ENCODE peak calls at places on chromosomes 3 and 15, in seven cellular contexts. One of them, this sample, is unnamed.

GRCh38 chr3:122085666-122086065 is 30.5 kb downstream of the CD86 start:
- DNase-seq in fibroblast of lung: no peak
- DNase-seq in neuronal stem cell: no peak
- DNase-seq in trophoblast cell: no peak
- DNase-seq in IMR-90: no peak
- DNase-seq in mesenchymal stem cell: no peak
- DNase-seq in K562: no peak
- DNase-seq in this sample: peak; percentile 24

GRCh38 chr3:14775574-14775973 is 43.2 kb upstream of the FGD5 start:
- DNase-seq in fibroblast of lung: no peak
- DNase-seq in neuronal stem cell: no peak
- DNase-seq in trophoblast cell: no peak
- DNase-seq in IMR-90: no peak
- DNase-seq in mesenchymal stem cell: no peak
- DNase-seq in K562: no peak
- DNase-seq in this sample: no peak

GRCh38 chr3:14853280-14853956 is 34.7 kb downstream of the FGD5 start:
- DNase-seq in fibroblast of lung: no peak
- DNase-seq in neuronal stem cell: no peak
- DNase-seq in trophoblast cell: no peak
- DNase-seq in IMR-90: no peak
- DNase-seq in mesenchymal stem cell: no peak
- DNase-seq in K562: no peak
- DNase-seq in this sample: peak; percentile 33

GRCh38 chr3:192022412-192022811 is 561.4 kb downstream of the PYDC2 start:
- DNase-seq in fibroblast of lung: no peak
- DNase-seq in neuronal stem cell: no peak
- DNase-seq in trophoblast cell: no peak
- DNase-seq in IMR-90: no peak
- DNase-seq in mesenchymal stem cell: no peak
- DNase-seq in K562: no peak
- DNase-seq in this sample: no peak

GRCh38 chr3:133763797-133764734 is 17.9 kb downstream of the TF start:
- DNase-seq in fibroblast of lung: peak; percentile 23
- DNase-seq in neuronal stem cell: no peak
- DNase-seq in trophoblast cell: no peak
- DNase-seq in IMR-90: no peak
- DNase-seq in mesenchymal stem cell: peak; percentile 1
- DNase-seq in K562: no peak
- DNase-seq in this sample: no peak

GRCh38 chr3:158711886-158712285 is 20.4 kb downstream of the RARRES1 start:
- DNase-seq in fibroblast of lung: peak; percentile 88
- DNase-seq in neuronal stem cell: no peak
- DNase-seq in trophoblast cell: peak; percentile 68
- DNase-seq in IMR-90: peak; percentile 91
- DNase-seq in mesenchymal stem cell: peak; percentile 81
- DNase-seq in K562: no peak
- DNase-seq in this sample: peak; percentile 84

GRCh38 chr3:57673158-57673557 is 19.7 kb downstream of the DENND6A start:
- DNase-seq in fibroblast of lung: no peak
- DNase-seq in neuronal stem cell: no peak
- DNase-seq in trophoblast cell: no peak
- DNase-seq in IMR-90: no peak
- DNase-seq in mesenchymal stem cell: no peak
- DNase-seq in K562: no peak
- DNase-seq in this sample: no peak

GRCh38 chr3:10226293-10226692 is 22.0 kb upstream of the TATDN2 start:
- DNase-seq in fibroblast of lung: no peak
- DNase-seq in neuronal stem cell: no peak
- DNase-seq in trophoblast cell: no peak
- DNase-seq in IMR-90: no peak
- DNase-seq in mesenchymal stem cell: no peak
- DNase-seq in K562: no peak
- DNase-seq in this sample: no peak

GRCh38 chr3:45746182-45746973 is 50.0 kb downstream of the SLC6A20 start:
- DNase-seq in fibroblast of lung: no peak
- DNase-seq in neuronal stem cell: no peak
- DNase-seq in trophoblast cell: no peak
- DNase-seq in IMR-90: no peak
- DNase-seq in mesenchymal stem cell: no peak
- DNase-seq in K562: no peak
- DNase-seq in this sample: no peak

GRCh38 chr3:13401149-13401548 is 19.0 kb downstream of the NUP210 start:
- DNase-seq in fibroblast of lung: no peak
- DNase-seq in neuronal stem cell: no peak
- DNase-seq in trophoblast cell: no peak
- DNase-seq in IMR-90: no peak
- DNase-seq in mesenchymal stem cell: no peak
- DNase-seq in K562: no peak
- DNase-seq in this sample: no peak

GRCh38 chr3:48280883-48281282 is 40.0 kb downstream of the ZNF589 start:
- DNase-seq in fibroblast of lung: no peak
- DNase-seq in neuronal stem cell: no peak
- DNase-seq in trophoblast cell: peak; percentile 18
- DNase-seq in IMR-90: no peak
- DNase-seq in mesenchymal stem cell: no peak
- DNase-seq in K562: no peak
- DNase-seq in this sample: no peak

GRCh38 chr15:83653639-83654378 is at the start of gene ADAMTSL3:
- DNase-seq in fibroblast of lung: peak; percentile 51
- DNase-seq in neuronal stem cell: peak; percentile 64
- DNase-seq in trophoblast cell: peak; percentile 4
- DNase-seq in IMR-90: no peak
- DNase-seq in mesenchymal stem cell: peak; percentile 38
- DNase-seq in K562: no peak
- DNase-seq in this sample: peak; percentile 53

GRCh38 chr15:55587321-55588069 is 650 bp downstream of the PYGO1 start:
- DNase-seq in fibroblast of lung: peak; percentile 53
- DNase-seq in neuronal stem cell: peak; percentile 59
- DNase-seq in trophoblast cell: peak; percentile 46
- DNase-seq in IMR-90: peak; percentile 47
- DNase-seq in mesenchymal stem cell: peak; percentile 72
- DNase-seq in K562: peak; percentile 24
- DNase-seq in this sample: peak; percentile 77

GRCh38 chr3:128598884-128599664 is 51.5 kb downstream of the RPN1 start:
- DNase-seq in fibroblast of lung: peak; percentile 26
- DNase-seq in neuronal stem cell: no peak
- DNase-seq in trophoblast cell: peak; percentile 60
- DNase-seq in IMR-90: peak; percentile 35
- DNase-seq in mesenchymal stem cell: no peak
- DNase-seq in K562: no peak
- DNase-seq in this sample: no peak

GRCh38 chr15:101276501-101277037 is 716 bp downstream of the SELENOS start:
- DNase-seq in fibroblast of lung: peak; percentile 30
- DNase-seq in neuronal stem cell: no peak
- DNase-seq in trophoblast cell: peak; percentile 59
- DNase-seq in IMR-90: peak; percentile 47
- DNase-seq in mesenchymal stem cell: peak; percentile 74
- DNase-seq in K562: no peak
- DNase-seq in this sample: peak; percentile 82

GRCh38 chr3:156478931-156479330 is 76.0 kb downstream of the SSR3 start:
- DNase-seq in fibroblast of lung: no peak
- DNase-seq in neuronal stem cell: no peak
- DNase-seq in trophoblast cell: no peak
- DNase-seq in IMR-90: no peak
- DNase-seq in mesenchymal stem cell: no peak
- DNase-seq in K562: no peak
- DNase-seq in this sample: no peak

GRCh38 chr15:96160269-96160668 is 170.2 kb upstream of the NR2F2 start:
- DNase-seq in fibroblast of lung: peak; percentile 84
- DNase-seq in neuronal stem cell: no peak
- DNase-seq in trophoblast cell: no peak
- DNase-seq in IMR-90: peak; percentile 16
- DNase-seq in mesenchymal stem cell: no peak
- DNase-seq in K562: no peak
- DNase-seq in this sample: peak; percentile 13

DNA sequence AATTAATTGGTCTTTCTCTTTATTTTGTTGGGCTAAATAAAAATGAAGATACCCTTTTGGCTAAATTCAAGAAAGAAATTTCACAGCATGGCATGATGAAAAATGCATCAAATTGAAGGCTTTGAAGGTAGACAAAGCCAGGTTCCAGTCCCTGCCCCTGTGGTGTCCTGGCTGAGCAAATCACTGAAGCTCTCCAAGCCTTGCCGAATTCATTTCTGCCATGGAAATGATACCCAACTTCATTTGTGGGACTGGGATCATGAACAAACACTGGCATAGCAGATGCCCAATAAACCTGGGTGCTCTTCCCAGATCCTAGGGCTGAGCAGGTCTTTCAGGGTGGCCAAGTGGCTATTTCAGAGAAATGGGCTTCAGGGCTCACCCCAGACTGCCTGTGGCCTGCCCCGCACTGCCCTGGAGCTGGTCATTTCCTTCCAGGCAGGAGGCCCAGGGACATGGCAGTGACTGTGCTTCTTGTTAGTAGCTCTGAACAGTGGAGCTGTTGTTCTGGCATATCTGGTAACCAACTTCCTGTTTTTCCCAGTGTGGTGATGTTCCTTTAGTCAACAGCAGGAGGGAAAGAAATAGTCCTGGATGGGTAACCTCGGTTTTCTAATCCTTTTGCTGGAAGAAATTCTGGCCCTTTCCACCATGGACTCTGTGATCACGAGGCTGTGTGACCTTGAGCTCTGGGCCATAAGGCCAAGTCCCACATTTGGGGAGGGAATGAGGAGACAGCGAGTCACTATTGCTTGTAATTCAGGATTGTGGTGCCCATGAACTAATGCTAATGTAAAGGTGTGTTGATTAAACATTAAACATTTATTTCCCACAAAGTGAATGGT is 47.6 kb downstream of the CTDSPL start:
- DNase-seq in fibroblast of lung: no peak
- DNase-seq in neuronal stem cell: no peak
- DNase-seq in trophoblast cell: no peak
- DNase-seq in IMR-90: peak; percentile 25
- DNase-seq in mesenchymal stem cell: no peak
- DNase-seq in K562: no peak
- DNase-seq in this sample: peak; percentile 23
- H3K9ac ChIP-seq in fibroblast of lung: no peak overlapping the region
- H3K9ac ChIP-seq in neuronal stem cell: no peak overlapping the region
- H3K9ac ChIP-seq in trophoblast cell: no peak overlapping the region
- H3K9ac ChIP-seq in IMR-90: no peak overlapping the region
- H3K9ac ChIP-seq in mesenchymal stem cell: no peak overlapping the region
- H3K9ac ChIP-seq in K562: no peak overlapping the region
- H3K9ac ChIP-seq in this sample: no peak overlapping the region

DNA sequence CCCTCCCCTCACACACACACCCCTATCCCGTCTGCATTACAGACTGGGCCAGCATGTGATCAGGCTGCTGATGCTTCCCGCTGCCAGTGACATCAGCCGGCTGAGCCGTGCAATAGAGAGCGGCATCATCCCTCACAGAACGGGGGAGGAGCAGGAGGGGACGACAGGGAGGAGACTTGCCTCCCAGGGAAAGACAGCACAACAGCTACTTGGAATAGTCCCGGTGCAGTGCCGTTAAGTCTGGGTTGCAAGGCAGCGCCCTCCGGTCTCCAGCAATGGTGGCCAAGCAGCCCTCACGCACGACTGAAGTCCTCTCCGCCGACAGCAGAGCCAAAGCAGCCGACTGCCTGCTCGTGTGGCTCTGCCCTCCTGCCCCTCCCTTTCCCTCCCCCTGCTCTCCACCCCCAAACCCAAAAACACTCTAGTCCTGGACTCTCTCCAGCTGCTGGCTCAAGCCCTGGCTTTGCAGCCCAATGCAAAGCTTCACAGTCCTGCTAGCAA is 31.5 kb upstream of the RPS17 start:
- DNase-seq in fibroblast of lung: peak; percentile 81
- DNase-seq in neuronal stem cell: peak; percentile 43
- DNase-seq in trophoblast cell: no peak
- DNase-seq in IMR-90: peak; percentile 83
- DNase-seq in mesenchymal stem cell: peak; percentile 74
- DNase-seq in K562: peak; percentile 21
- DNase-seq in this sample: peak; percentile 94
- H3K27ac ChIP-seq in fibroblast of lung: peak overlapping the region; percentile 83
- H3K27ac ChIP-seq in neuronal stem cell: no peak overlapping the region
- H3K27ac ChIP-seq in trophoblast cell: no peak overlapping the region
- H3K27ac ChIP-seq in IMR-90: peak overlapping the region; percentile 50
- H3K27ac ChIP-seq in mesenchymal stem cell: no peak overlapping the region
- H3K27ac ChIP-seq in K562: no peak overlapping the region
- H3K27ac ChIP-seq in this sample: peak overlapping the region; percentile 89

DNA sequence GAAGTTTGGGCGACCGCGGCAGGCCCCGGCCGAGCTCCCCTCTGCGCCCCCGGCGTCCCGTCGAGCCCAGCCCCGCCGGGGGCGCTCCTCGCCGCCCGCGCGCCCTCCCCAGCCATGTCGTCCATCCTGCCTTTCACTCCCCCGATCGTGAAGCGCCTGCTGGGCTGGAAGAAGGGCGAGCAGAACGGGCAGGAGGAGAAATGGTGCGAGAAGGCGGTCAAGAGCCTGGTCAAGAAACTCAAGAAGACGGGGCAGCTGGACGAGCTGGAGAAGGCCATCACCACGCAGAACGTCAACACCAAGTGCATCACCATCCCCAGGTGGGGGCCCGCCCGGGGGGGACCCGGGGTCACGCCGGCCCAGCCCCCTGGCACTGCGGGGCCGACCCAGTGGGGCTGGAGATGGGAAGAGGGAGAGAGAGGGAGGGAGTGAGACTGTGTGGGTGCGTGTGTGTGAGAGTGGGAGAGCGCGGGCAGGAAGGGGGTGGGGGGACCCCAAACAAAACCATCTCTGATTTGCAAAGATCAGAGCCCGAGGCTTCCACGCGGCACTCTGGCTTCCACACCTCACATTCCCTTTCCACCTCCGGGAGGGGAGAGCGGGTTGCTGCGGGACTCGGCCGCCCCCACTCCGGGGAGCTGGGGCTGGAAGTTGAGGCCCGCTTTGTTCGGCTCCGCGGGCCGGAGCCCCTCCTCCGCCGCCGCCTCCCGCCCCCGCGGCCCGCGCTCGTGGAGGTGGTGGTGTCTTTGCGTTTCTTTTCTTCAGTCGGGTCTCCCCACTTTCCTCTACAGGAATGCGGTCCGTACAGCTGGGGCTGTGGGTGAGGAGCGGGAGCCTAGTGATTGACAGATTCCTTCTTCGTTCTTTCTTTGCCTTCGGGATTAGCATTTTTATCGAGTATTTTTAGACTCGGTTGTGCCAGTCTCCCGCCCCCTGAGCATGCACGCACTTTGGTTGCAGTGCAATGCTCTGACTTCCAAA is 929 bp downstream of the SMAD3 start:
- DNase-seq in fibroblast of lung: no peak
- DNase-seq in neuronal stem cell: peak; percentile 58
- DNase-seq in trophoblast cell: peak; percentile 47
- DNase-seq in IMR-90: peak; percentile 28
- DNase-seq in mesenchymal stem cell: no peak
- DNase-seq in K562: peak; percentile 30
- DNase-seq in this sample: peak; percentile 63
- H2AFZ ChIP-seq in fibroblast of lung: no peak overlapping the region
- H2AFZ ChIP-seq in neuronal stem cell: peak overlapping the region; percentile 90
- H2AFZ ChIP-seq in trophoblast cell: peak overlapping the region; percentile 72
- H2AFZ ChIP-seq in IMR-90: peak overlapping the region; percentile 77
- H2AFZ ChIP-seq in mesenchymal stem cell: no peak overlapping the region
- H2AFZ ChIP-seq in K562: peak overlapping the region; percentile 65
- H2AFZ ChIP-seq in this sample: no peak overlapping the region

DNA sequence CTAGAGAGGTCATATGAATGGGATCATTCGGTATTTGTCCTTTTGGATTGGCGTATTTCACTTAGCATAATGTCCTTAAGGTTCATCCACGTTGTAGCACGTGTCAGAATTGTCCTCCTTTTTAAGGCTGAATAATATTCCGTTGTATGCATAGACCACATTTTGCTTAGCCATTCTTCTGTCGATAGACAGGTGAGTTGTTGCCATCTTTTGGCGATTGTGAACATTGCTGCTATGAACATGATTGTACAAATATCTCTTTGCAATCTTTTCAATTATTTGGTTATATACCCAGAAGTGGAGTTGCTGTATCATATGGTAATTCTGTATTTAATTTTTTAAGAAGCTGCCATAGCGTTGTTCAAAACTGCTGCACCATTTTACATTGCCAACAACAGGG is 52.4 kb upstream of the GOLGA8J start:
- DNase-seq in fibroblast of lung: no peak
- DNase-seq in neuronal stem cell: no peak
- DNase-seq in trophoblast cell: peak; percentile 75
- DNase-seq in IMR-90: no peak
- DNase-seq in mesenchymal stem cell: no peak
- DNase-seq in K562: no peak
- DNase-seq in this sample: no peak
- H3K9ac ChIP-seq in fibroblast of lung: no peak overlapping the region
- H3K9ac ChIP-seq in neuronal stem cell: no peak overlapping the region
- H3K9ac ChIP-seq in trophoblast cell: no peak overlapping the region
- H3K9ac ChIP-seq in IMR-90: no peak overlapping the region
- H3K9ac ChIP-seq in mesenchymal stem cell: no peak overlapping the region
- H3K9ac ChIP-seq in K562: no peak overlapping the region
- H3K9ac ChIP-seq in this sample: no peak overlapping the region

This sample was measured in GM23248.